ENCODE peak calls at places on chromosomes 2 and 18, in ten cellular contexts. S, C, Z, J, E, B, F, W, R and U are unnamed samples.

GRCh38 chr2:23760746-23761145 is 166.2 kb downstream of the ATAD2B start:
- DNase-seq in S (no peak), C (peak), Z (no peak), J (no peak), E (peak), B (no peak), F (peak), W (no peak), R (no peak), U (no peak)

GRCh38 chr18:58900015-58900649 is 35.5 kb downstream of the ZNF532 start:
- DNase-seq in S (no peak), C (no peak), Z (no peak), J (no peak), E (no peak), B (no peak), F (no peak), W (no peak), R (no peak), U (no peak)

GRCh38 chr18:35005963-35006577 is 35.1 kb upstream of the MAPRE2 start:
- DNase-seq in S (peak), C (peak), Z (no peak), J (no peak), E (peak), B (peak), F (peak), W (no peak), R (peak), U (peak)

GRCh38 chr2:233000886-233001750 is 11.9 kb downstream of the NGEF start:
- DNase-seq in S (no peak), C (no peak), Z (no peak), J (no peak), E (no peak), B (no peak), F (no peak), W (no peak), R (no peak), U (no peak)

GRCh38 chr2:68435605-68436004 is 31.5 kb downstream of the FBXO48 start:
- DNase-seq in S (no peak), C (no peak), Z (no peak), J (no peak), E (no peak), B (no peak), F (no peak), W (no peak), R (no peak), U (no peak)

GRCh38 chr2:157421964-157422363 is 21.9 kb downstream of the CYTIP start:
- DNase-seq in S (no peak), C (no peak), Z (no peak), J (no peak), E (no peak), B (no peak), F (no peak), W (no peak), R (no peak), U (no peak)

GRCh38 chr2:175838979-175839378 is 163.1 kb downstream of the LNPK start:
- DNase-seq in S (no peak), C (no peak), Z (no peak), J (no peak), E (no peak), B (no peak), F (no peak), W (no peak), R (no peak), U (no peak)

GRCh38 chr2:116467243-116467642 is 1347.2 kb upstream of the DDX18 start:
- DNase-seq in S (no peak), C (no peak), Z (no peak), J (no peak), E (no peak), B (no peak), F (peak), W (no peak), R (peak), U (peak)

GRCh38 chr2:132448771-132449170 is 32.2 kb downstream of the GPR39 start:
- DNase-seq in S (no peak), C (peak), Z (peak), J (no peak), E (peak), B (no peak), F (peak), W (peak), R (no peak), U (peak)

GRCh38 chr2:108565778-108566375 is 31.6 kb downstream of the LIMS1 start:
- DNase-seq in S (peak), C (no peak), Z (no peak), J (no peak), E (no peak), B (no peak), F (no peak), W (no peak), R (no peak), U (no peak)